ENCODE peak calls at places on chromosomes 1 and 21, in seven cellular contexts. C is astrocyte of the spinal cord; A is fibroblast of lung; L is lower lobe of right lung; R is cardiac muscle cell; E is CD4-positive, alpha-beta memory T cell; H is naive thymus-derived CD4-positive, alpha-beta T cell. V is an unnamed sample.

GRCh38 chr1:198929961-198930599 is 291.2 kb downstream of the PTPRC start:
- DNase-seq in L (no peak), C (peak), A (peak), H (peak), E (no peak), R (peak), V (peak)

GRCh38 chr1:46539968-46540367 is 11.5 kb downstream of the KNCN start:
- DNase-seq in R (peak), C (peak), E (no peak), H (no peak), L (no peak), A (peak), V (no peak)

GRCh38 chr1:245645894-245646293 is 491.1 kb downstream of the KIF26B start:
- DNase-seq in R (no peak), C (no peak), E (no peak), L (no peak), A (no peak), H (no peak), V (peak)

GRCh38 chr1:155269381-155269780 is 3.9 kb downstream of the CLK2 start:
- DNase-seq in L (no peak), H (no peak), R (no peak), A (no peak), E (no peak), C (no peak), V (no peak)

GRCh38 chr1:247007511-247008405 is at the start of gene ZNF695:
- DNase-seq in E (peak), R (peak), L (peak), C (peak), H (peak), A (peak), V (peak)

GRCh38 chr21:26153758-26154157 is 16.8 kb downstream of the APP start:
- DNase-seq in R (no peak), C (no peak), H (no peak), L (no peak), A (no peak), E (no peak), V (no peak)

GRCh38 chr1:178393370-178393769 is 103.4 kb downstream of the CLEC20A start:
- DNase-seq in H (no peak), L (no peak), C (no peak), R (no peak), A (no peak), E (no peak), V (no peak)

GRCh38 chr1:240309804-240310203 is 218.1 kb downstream of the FMN2 start:
- DNase-seq in E (no peak), A (no peak), R (no peak), H (no peak), L (no peak), C (no peak), V (no peak)

GRCh38 chr1:172670791-172671190 is 11.9 kb downstream of the FASLG start:
- DNase-seq in A (no peak), H (peak), R (no peak), E (peak), C (no peak), L (no peak), V (peak)

GRCh38 chr1:91736146-91736998 is 149.6 kb downstream of the TGFBR3 start:
- DNase-seq in H (no peak), R (peak), C (peak), E (no peak), L (no peak), A (peak), V (no peak)

GRCh38 chr1:85085417-85085816 is 37.1 kb upstream of the MCOLN3 start:
- DNase-seq in C (no peak), E (no peak), R (no peak), L (no peak), A (no peak), H (no peak), V (no peak)

GRCh38 chr1:73106931-73107330 is 824.6 kb upstream of the NEGR1 start:
- DNase-seq in A (no peak), R (no peak), H (no peak), C (no peak), E (no peak), L (no peak), V (no peak)

GRCh38 chr21:28644762-28645161 is 347.9 kb downstream of the LTN1 start:
- DNase-seq in A (no peak), H (no peak), R (no peak), L (no peak), E (no peak), C (no peak), V (no peak)

GRCh38 chr1:167128261-167129227 is 34.7 kb downstream of the STYXL2 start:
- DNase-seq in L (no peak), H (no peak), R (no peak), E (no peak), C (no peak), A (no peak), V (no peak)

GRCh38 chr21:15192243-15192642 is 127.4 kb upstream of the NRIP1 start:
- DNase-seq in E (no peak), R (peak), L (no peak), A (peak), H (no peak), C (no peak), V (no peak)

GRCh38 chr1:38784452-38785284 is 74.9 kb downstream of the RRAGC start:
- DNase-seq in L (no peak), E (no peak), C (no peak), A (no peak), R (no peak), H (no peak), V (no peak)

GRCh38 chr21:34794686-34795085 is 125.9 kb downstream of the CLIC6 start:
- DNase-seq in E (no peak), C (no peak), L (no peak), A (no peak), R (no peak), H (no peak), V (no peak)

GRCh38 chr1:231274119-231274825 is 33.3 kb downstream of the GNPAT start:
- DNase-seq in H (no peak), C (peak), L (no peak), R (no peak), A (no peak), E (no peak), V (peak)

GRCh38 chr21:38272215-38272614 is 15.4 kb downstream of the KCNJ15 start:
- DNase-seq in R (no peak), L (no peak), E (no peak), C (no peak), A (no peak), H (no peak), V (no peak)

GRCh38 chr1:94863919-94864318 is 43.8 kb downstream of the SLC44A3 start:
- DNase-seq in A (peak), H (no peak), C (peak), R (peak), E (no peak), L (no peak), V (no peak)

GRCh38 chr1:94866178-94866822 is 46.1 kb downstream of the SLC44A3 start:
- DNase-seq in H (no peak), A (peak), R (peak), L (no peak), C (peak), E (no peak), V (no peak)

GRCh38 chr1:94865369-94865768 is 45.2 kb downstream of the SLC44A3 start:
- DNase-seq in A (peak), C (peak), E (no peak), R (peak), H (no peak), L (no peak), V (no peak)

GRCh38 chr1:94863297-94863911 is 43.2 kb downstream of the SLC44A3 start:
- DNase-seq in E (no peak), R (peak), A (peak), L (no peak), C (peak), H (no peak), V (no peak)

DNA sequence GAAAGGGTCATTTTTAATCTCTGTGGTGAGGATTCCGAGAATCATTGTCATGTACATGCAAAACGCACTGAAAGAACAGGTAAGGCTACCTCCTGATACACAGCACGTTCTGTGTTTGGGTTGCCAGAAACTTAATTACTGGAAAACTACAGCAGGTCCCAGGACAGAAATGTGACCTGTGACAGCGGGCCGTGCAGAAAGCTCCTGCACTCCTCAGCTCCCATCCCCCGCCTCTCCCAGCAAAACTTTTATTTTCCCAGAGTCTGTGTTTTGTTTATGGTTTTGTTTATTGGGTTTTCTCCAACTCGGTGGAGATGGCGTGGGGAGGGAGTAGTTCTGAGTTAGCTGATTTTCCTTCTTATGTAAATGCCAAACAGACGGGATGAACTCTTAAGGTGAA is 44.7 kb downstream of the SLC44A3 start:
- DNase-seq in A (peak), R (no peak), E (no peak), L (no peak), H (no peak), C (peak), V (no peak)
- H3K4me3 ChIP-seq in A (no peak), R (no peak), E (no peak), L (no peak), H (no peak), C (no peak), V (no peak)

GRCh38 chr1:161013104-161013590 is 7.8 kb downstream of the F11R start:
- DNase-seq in L (no peak), H (no peak), R (peak), E (no peak), A (no peak), C (no peak), V (no peak)
- H3K4me3 ChIP-seq in L (peak), H (peak), R (no peak), E (no peak), A (no peak), C (no peak), V (peak)

GRCh38 chr1:220894025-220894923 is 15.0 kb downstream of the HLX start:
- DNase-seq in A (no peak), H (no peak), E (no peak), L (no peak), R (no peak), C (no peak), V (no peak)
- H3K4me3 ChIP-seq in A (no peak), H (no peak), E (no peak), L (peak), R (peak), C (peak), V (no peak)

GRCh38 chr1:3429320-3429719 is 25.1 kb upstream of the ARHGEF16 start:
- DNase-seq in E (no peak), R (no peak), H (no peak), A (no peak), C (no peak), L (no peak), V (no peak)
- H3K4me3 ChIP-seq in E (no peak), R (no peak), H (no peak), A (no peak), C (no peak), L (no peak), V (no peak)

GRCh38 chr21:7952648-7953047 is 2568.7 kb upstream of the TPTE start:
- DNase-seq in A (no peak), C (no peak), H (no peak), R (no peak), E (no peak), L (no peak), V (no peak)
- H3K4me3 ChIP-seq in A (no peak), C (no peak), H (no peak), R (no peak), E (no peak), L (no peak), V (no peak)

DNA sequence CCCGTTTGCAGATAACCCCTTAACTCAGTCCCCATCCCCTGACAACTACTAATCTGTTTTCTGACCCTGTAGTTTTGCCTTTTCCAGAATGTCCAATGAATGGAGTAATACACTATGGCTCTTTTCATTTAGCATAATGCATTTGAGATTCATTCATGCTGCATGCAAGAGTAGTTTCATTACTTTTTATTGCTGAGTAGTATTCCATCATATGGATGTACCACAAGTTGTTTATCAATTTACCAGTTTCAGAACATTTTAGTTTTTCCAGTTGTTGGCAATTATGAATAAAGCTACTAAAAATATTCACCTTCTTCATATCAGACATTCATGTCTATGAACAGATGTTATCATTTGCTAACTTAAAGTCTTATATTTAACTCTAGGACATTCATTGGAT is 45.3 kb downstream of the STXBP3 start:
- DNase-seq in C (no peak), L (no peak), H (no peak), A (no peak), R (no peak), E (no peak), V (no peak)
- H3K4me3 ChIP-seq in C (no peak), L (no peak), H (no peak), A (no peak), R (no peak), E (no peak), V (no peak)

GRCh38 chr1:65525297-65526048 is 105.0 kb downstream of the LEPR start:
- DNase-seq in H (no peak), E (no peak), A (no peak), R (peak), C (no peak), L (peak), V (no peak)
- H3K4me3 ChIP-seq in H (no peak), E (no peak), A (peak), R (peak), C (peak), L (peak), V (no peak)

GRCh38 chr1:205474571-205474970 is 18.7 kb upstream of the BLACAT1 start:
- DNase-seq in A (no peak), R (no peak), C (no peak), E (no peak), L (no peak), H (no peak), V (no peak)
- H3K4me3 ChIP-seq in A (no peak), R (no peak), C (no peak), E (no peak), L (no peak), H (no peak), V (no peak)

GRCh38 chr1:180156201-180156600 is 1.5 kb downstream of the QSOX1 start:
- DNase-seq in R (no peak), E (no peak), H (no peak), L (no peak), C (no peak), A (peak), V (no peak)

GRCh38 chr1:180158149-180159147 is 3.8 kb downstream of the QSOX1 start:
- DNase-seq in H (no peak), A (no peak), C (no peak), E (no peak), R (no peak), L (no peak), V (no peak)

GRCh38 chr1:180157108-180157507 is 2.4 kb downstream of the QSOX1 start:
- DNase-seq in H (no peak), L (no peak), C (peak), R (peak), E (no peak), A (peak), V (no peak)

GRCh38 chr1:180156631-180157091 is 2.0 kb downstream of the QSOX1 start:
- DNase-seq in A (peak), E (no peak), L (no peak), C (peak), R (peak), H (no peak), V (no peak)

GRCh38 chr1:180157576-180158057 is 2.9 kb downstream of the QSOX1 start:
- DNase-seq in C (no peak), E (no peak), A (no peak), H (no peak), R (no peak), L (no peak), V (no peak)
- H3K4me3 ChIP-seq in C (no peak), E (no peak), A (peak), H (no peak), R (no peak), L (no peak), V (no peak)